ENCODE peak calls at places on chromosomes 2 and 18, in four cellular contexts. N is NT2/D1, C is T-helper 9 cell, L is RCC 7860. J is an unnamed sample.

GRCh38 chr18:76821875-76822509 is 365 bp upstream of the ZNF236 start:
- DNase-seq in C (peak), L (peak), N (no peak), J (peak)

GRCh38 chr2:196718796-196719564 is 79.5 kb downstream of the CCDC150 start:
- DNase-seq in C (no peak), N (peak), L (peak), J (no peak)

GRCh38 chr2:184599875-184600227 is 1.5 kb downstream of the ZNF804A start:
- DNase-seq in C (no peak), L (no peak), N (no peak), J (no peak)

GRCh38 chr2:241217320-241218031 is 29.0 kb downstream of the ANO7 start:
- DNase-seq in L (peak), C (peak), N (peak), J (peak)

GRCh38 chr2:144409241-144409640 is 110.7 kb downstream of the ZEB2 start:
- DNase-seq in N (no peak), C (no peak), L (no peak), J (no peak)

GRCh38 chr2:167059173-167059572 is 170.9 kb downstream of the XIRP2 start:
- DNase-seq in C (no peak), L (no peak), N (no peak), J (no peak)

GRCh38 chr18:48021273-48021914 is 90.9 kb upstream of the SMAD2 start:
- DNase-seq in L (no peak), C (no peak), N (no peak), J (no peak)

GRCh38 chr18:57188851-57189565 is 42.1 kb downstream of the BOD1L2 start:
- DNase-seq in L (no peak), C (no peak), N (no peak), J (no peak)

GRCh38 chr2:132676999-132677398 is 7.0 kb upstream of the LYPD1 start:
- DNase-seq in C (no peak), N (no peak), L (no peak), J (no peak)

GRCh38 chr2:228469721-228470120 is 288.2 kb upstream of the SPHKAP start:
- DNase-seq in C (no peak), L (no peak), N (no peak), J (no peak)

GRCh38 chr18:34929336-34929780 is 111.9 kb upstream of the MAPRE2 start:
- DNase-seq in C (no peak), L (peak), N (no peak), J (peak)

GRCh38 chr18:77495982-77496690 is 246.5 kb downstream of the GALR1 start:
- DNase-seq in N (no peak), C (no peak), L (no peak), J (no peak)

GRCh38 chr2:150230004-150230403 is 257.5 kb downstream of the RND3 start:
- DNase-seq in C (no peak), L (no peak), N (no peak), J (no peak)

GRCh38 chr2:126889071-126889470 is 9.6 kb upstream of the TEX51 start:
- DNase-seq in N (no peak), C (no peak), L (no peak), J (no peak)